ENCODE peak calls at places on chromosomes 4 and X, in six cellular contexts. M is HCT116, X is neural progenitor cell, B is hepatocyte, W is SK-N-SH, U is MM.1S. Q is an unnamed sample.

GRCh38 chrX:103845165-103845653 is 13.2 kb upstream of the RAB9B start:
- DNase-seq in M (peak), X (peak), W (peak), U (peak), B (peak), Q (peak)

GRCh38 chr4:122874194-122874593 is 47.6 kb downstream of the FGF2 start:
- DNase-seq in W (no peak), B (peak), M (no peak), U (no peak), X (no peak), Q (peak)

GRCh38 chr4:115292320-115293092 is 179.1 kb upstream of the NDST4 start:
- DNase-seq in X (no peak), M (no peak), W (no peak), U (no peak), B (no peak), Q (no peak)

GRCh38 chr4:6198768-6199343 is 1.5 kb downstream of the JAKMIP1 start:
- DNase-seq in U (no peak), M (no peak), W (peak), X (peak), B (no peak), Q (no peak)

GRCh38 chr4:2948895-2949781 is 14.1 kb downstream of the NOP14 start:
- DNase-seq in W (no peak), M (peak), B (peak), X (no peak), U (no peak), Q (peak)

GRCh38 chr4:95165926-95166524 is 382.7 kb downstream of the UNC5C start:
- DNase-seq in M (peak), U (peak), W (peak), X (peak), B (peak), Q (peak)

GRCh38 chr4:119135721-119136121 is at the start of gene MYOZ2:
- DNase-seq in X (no peak), B (no peak), U (no peak), M (no peak), W (no peak), Q (peak)

GRCh38 chr4:145097331-145097820 is 620 bp downstream of the ANAPC10 start:
- DNase-seq in W (no peak), M (no peak), B (no peak), X (peak), U (no peak), Q (no peak)

GRCh38 chr4:184722798-184723197 is 11.1 kb downstream of the CENPU start:
- DNase-seq in W (no peak), B (no peak), U (no peak), X (no peak), M (no peak), Q (no peak)

GRCh38 chrX:13068651-13069050 is 24.2 kb upstream of the FAM9C start:
- DNase-seq in B (no peak), W (no peak), M (no peak), X (no peak), U (no peak), Q (no peak)

GRCh38 chrX:115399306-115399705 is 109.8 kb downstream of the LUZP4 start:
- DNase-seq in B (no peak), U (no peak), W (no peak), X (no peak), M (no peak), Q (no peak)

GRCh38 chr4:72375050-72375736 is 193.8 kb downstream of the ADAMTS3 start:
- DNase-seq in U (no peak), B (no peak), M (no peak), X (no peak), W (no peak), Q (peak)

GRCh38 chr4:144578681-144579080 is 67.3 kb upstream of the HHIP start:
- DNase-seq in W (no peak), B (no peak), X (no peak), M (no peak), U (no peak), Q (peak)

GRCh38 chrX:67893931-67894330 is 350.1 kb downstream of the AR start:
- DNase-seq in W (no peak), B (no peak), U (no peak), M (no peak), X (peak), Q (peak)

GRCh38 chr4:304987-305680 is at the start of gene ZNF732:
- DNase-seq in W (peak), M (no peak), U (no peak), X (no peak), B (no peak), Q (peak)

GRCh38 chr4:155666701-155667537 is at the start of gene GUCY1A1:
- DNase-seq in X (peak), M (no peak), B (peak), W (peak), U (peak), Q (peak)

GRCh38 chr4:78254893-78255292 is 197.8 kb downstream of the FRAS1 start:
- DNase-seq in M (no peak), B (no peak), U (no peak), X (no peak), W (no peak), Q (no peak)

GRCh38 chrX:68440940-68441339 is 7.6 kb upstream of the OPHN1 start:
- DNase-seq in B (peak), W (peak), M (no peak), U (no peak), X (no peak), Q (peak)

GRCh38 chr4:140223056-140223810 is 69.2 kb upstream of the MAML3 start:
- DNase-seq in W (no peak), X (no peak), B (no peak), U (no peak), M (peak), Q (peak)

GRCh38 chrX:2463973-2464676 is 36.7 kb downstream of the DHRSX start:
- DNase-seq in W (no peak), B (no peak), U (no peak), X (peak), M (peak), Q (no peak)

GRCh38 chr4:75990129-75990528 is 616 bp downstream of the SDAD1 start:
- DNase-seq in W (peak), B (no peak), M (no peak), U (peak), X (peak), Q (peak)

GRCh38 chrX:118807151-118808017 is 16.2 kb upstream of the ZCCHC12 start:
- DNase-seq in X (peak), W (peak), B (peak), M (peak), U (peak), Q (peak)

DNA sequence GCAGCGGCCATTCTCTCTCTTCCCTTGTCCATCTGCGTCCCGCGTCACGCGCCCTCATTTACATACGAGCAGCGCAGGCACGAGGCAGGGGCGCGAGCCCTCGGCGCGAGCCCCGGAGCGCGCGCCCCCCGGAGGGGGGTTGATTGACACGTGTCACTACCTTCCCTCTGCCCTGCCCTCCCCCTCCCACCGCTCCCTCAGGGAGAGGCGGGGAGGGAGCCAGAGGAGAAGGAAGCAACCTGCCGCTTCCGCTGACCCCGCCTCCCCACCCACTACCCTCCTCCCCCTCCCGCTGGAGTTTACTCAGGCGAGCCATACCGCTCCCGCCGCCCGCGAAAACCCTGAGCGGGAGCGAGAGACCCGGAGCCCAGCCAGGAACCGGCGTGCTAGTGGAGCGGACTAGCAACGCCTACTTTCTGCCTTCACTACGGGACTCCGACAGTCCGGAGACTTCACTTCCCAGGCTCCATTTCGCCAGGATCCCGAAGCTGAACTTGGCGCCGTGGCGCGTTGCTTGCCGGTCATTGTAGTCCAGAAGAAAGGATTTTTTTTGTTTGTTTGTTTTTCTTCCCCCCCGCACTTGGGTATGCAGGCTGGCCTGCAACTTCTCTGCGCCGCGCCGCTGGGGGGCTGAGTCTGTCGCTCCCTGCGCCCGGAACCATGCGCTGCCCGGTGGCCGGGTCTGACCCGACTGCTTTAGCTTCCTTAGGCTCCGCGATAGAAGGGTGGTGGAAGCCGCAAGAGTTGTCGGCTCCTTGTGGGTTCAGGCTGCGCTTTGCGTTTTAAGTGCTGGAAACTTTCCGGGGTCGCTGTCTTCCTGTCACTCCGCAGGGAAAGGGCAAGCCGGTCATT is at the start of gene LCORL:
- DNase-seq in W (peak), M (peak), X (peak), B (peak), U (peak), Q (peak)
- TF ChIP-seq EZH2phosphoT487 in W (no peak), M (no peak), X (no peak), B (no peak), U (no peak), Q (no peak)

GRCh38 chr4:93759506-93759905 is 69.0 kb upstream of the ATOH1 start:
- DNase-seq in U (no peak), W (no peak), X (no peak), B (peak), M (no peak), Q (peak)
- TF ChIP-seq EZH2phosphoT487 in U (no peak), W (no peak), X (no peak), B (no peak), M (no peak), Q (no peak)

GRCh38 chrX:111008126-111008525 is 87.9 kb upstream of the PAK3 start:
- DNase-seq in X (no peak), M (no peak), B (no peak), W (no peak), U (no peak), Q (no peak)

GRCh38 chrX:111005151-111005550 is 90.8 kb upstream of the PAK3 start:
- DNase-seq in X (peak), W (peak), U (no peak), B (no peak), M (no peak), Q (no peak)

GRCh38 chrX:111007238-111007637 is 88.8 kb upstream of the PAK3 start:
- DNase-seq in B (no peak), U (no peak), X (no peak), M (no peak), W (no peak), Q (no peak)

GRCh38 chrX:111003118-111003517 is 92.9 kb upstream of the PAK3 start:
- DNase-seq in U (peak), M (no peak), B (no peak), X (no peak), W (no peak), Q (no peak)

DNA sequence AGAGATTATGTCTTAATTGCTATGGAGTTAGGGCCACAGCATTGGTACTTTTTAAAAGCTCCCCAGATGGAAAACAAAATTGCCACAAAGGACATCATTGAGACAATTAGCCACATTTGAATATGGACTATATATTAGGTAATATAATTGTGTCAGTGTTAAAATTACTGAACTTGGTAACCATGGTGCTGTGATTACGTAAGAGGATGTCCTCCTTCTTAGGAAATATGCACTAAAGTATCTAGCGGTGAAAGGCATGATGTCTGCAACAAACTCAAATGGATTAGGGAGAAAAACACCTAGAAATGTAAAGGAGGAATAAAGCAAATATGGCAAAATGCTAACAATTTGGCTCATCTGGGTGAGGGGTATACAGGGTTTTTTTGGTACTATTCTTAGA is 89.9 kb upstream of the PAK3 start:
- DNase-seq in U (no peak), B (no peak), M (no peak), W (no peak), X (no peak), Q (no peak)
- TF ChIP-seq EZH2phosphoT487 in U (no peak), B (no peak), M (no peak), W (no peak), X (no peak), Q (no peak)

DNA sequence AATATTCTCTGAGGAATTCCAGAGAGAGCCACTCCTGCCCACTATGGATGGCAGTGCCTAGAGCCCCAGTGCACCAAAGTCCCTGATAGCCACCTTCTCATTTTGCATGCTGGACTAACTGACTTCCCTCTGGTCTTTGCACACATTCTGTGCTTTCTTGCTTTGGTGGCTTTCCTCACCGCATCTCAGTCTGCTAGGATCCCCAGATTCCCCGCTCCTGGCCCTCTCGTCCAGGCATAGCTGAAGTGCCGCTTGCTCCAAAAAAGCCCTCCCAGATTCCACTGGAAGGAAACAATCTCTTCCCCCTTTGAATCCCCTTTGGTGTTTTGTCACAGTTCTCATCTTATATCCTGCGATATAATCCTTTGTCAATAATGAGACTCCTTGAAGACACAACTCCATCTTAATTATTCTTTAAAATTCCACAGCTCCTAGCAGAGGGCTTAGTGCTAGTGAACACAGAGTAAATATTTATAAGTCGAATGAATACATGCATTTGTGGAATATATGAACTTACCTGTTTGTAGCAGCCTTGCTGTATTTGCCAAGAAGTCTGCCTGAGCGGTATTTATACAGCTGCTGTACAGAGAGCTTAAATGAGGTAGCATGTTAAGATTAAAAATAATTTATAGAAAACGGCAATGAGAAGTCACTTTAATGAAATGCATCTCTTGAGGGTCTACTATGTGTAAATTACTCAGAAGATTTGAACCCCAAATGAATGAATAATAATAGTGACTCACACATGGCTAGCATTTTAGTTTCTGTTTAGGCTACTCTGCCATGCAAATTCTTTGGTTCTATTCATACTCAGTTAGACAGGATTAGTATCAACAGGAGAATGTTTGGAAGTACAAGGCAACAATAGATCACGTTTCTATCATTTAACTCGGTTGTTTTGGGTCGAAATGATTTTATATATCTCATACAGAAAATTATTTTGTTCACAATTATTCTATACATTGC is 421.9 kb upstream of the TENM3 start:
- DNase-seq in U (peak), W (no peak), M (no peak), X (peak), B (no peak), Q (peak)
- TF ChIP-seq EZH2phosphoT487 in U (no peak), W (no peak), M (no peak), X (no peak), B (no peak), Q (no peak)

DNA sequence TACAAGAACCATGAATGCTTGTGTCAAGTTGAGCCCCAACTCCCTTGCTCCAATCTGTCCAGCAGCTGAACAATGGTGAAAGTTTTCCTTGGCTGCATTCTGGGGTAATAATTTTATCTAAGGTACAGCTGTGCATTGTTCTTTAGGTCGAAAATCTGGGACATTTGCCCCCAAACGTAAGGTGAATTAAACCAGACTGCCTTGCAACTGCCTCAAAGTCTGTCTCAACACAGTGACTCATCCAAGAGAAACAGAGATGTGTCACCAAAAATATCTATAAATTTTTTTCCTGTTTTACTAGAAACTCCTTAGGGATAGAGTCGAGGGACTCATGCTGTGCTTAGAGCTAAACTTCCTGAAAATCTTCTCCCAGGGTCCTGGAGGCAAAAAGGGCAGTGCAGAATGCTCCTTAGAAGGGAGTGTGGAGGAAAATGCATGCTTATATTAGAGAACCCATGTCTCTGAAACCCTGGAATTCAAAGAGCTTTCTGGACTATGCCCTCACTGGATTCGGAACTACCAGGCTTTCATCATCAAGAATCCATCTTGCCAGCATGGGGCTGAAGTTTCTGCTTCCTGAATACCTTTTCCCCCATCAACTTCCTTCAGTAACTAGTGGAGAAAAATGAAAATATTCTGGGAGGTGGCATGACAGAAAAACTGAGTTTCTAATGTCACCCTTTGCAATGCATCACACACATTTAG is 115.7 kb downstream of the PALLD start:
- DNase-seq in M (no peak), W (no peak), U (no peak), X (no peak), B (no peak), Q (peak)
- TF ChIP-seq EZH2phosphoT487 in M (no peak), W (no peak), U (no peak), X (no peak), B (no peak), Q (no peak)

GRCh38 chr4:110620352-110621327 is 2.2 kb downstream of the PITX2 start:
- DNase-seq in W (peak), U (no peak), X (peak), M (no peak), B (peak), Q (no peak)
- TF ChIP-seq EZH2phosphoT487 in W (peak), U (no peak), X (no peak), M (no peak), B (no peak), Q (no peak)

GRCh38 chr4:101123231-101123630 is 224.1 kb downstream of the PPP3CA start:
- DNase-seq in M (peak), W (no peak), B (no peak), U (no peak), X (no peak), Q (no peak)

GRCh38 chr4:101127176-101127790 is 220.0 kb downstream of the PPP3CA start:
- DNase-seq in B (no peak), X (no peak), M (no peak), U (no peak), W (no peak), Q (no peak)

GRCh38 chr4:101125045-101125713 is 222.1 kb downstream of the PPP3CA start:
- DNase-seq in U (no peak), W (no peak), B (no peak), M (no peak), X (no peak), Q (no peak)

GRCh38 chr4:101126044-101126443 is 221.3 kb downstream of the PPP3CA start:
- DNase-seq in U (no peak), M (no peak), B (no peak), W (no peak), X (no peak), Q (peak)

GRCh38 chr4:101128473-101128872 is 218.9 kb downstream of the PPP3CA start:
- DNase-seq in B (no peak), U (no peak), W (no peak), X (no peak), M (no peak), Q (no peak)
- TF ChIP-seq EZH2phosphoT487 in B (no peak), U (no peak), W (no peak), X (no peak), M (no peak), Q (no peak)

DNA sequence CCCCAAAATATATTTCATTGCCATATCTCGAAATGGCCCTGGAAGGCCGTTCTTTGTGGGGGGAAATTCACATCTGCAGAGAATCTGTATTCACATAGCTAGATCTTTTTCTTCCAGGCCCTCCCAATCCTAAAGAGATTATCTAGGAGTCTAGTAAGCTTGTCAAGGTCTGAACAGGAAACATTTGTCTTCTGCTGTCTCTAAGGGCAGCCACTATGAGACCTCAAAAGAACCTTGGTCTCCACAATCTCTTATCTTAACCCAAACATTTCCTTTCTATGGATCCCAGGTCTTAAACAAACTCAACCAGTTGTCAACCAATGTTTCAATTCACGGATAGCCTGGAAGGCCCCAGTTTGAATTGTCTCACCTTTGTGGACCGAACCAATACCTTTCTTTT is 45.0 kb downstream of the CRLF2 start:
- DNase-seq in W (no peak), U (no peak), B (no peak), X (no peak), M (no peak), Q (no peak)
- TF ChIP-seq EZH2phosphoT487 in W (no peak), U (no peak), B (no peak), X (no peak), M (no peak), Q (no peak)

DNA sequence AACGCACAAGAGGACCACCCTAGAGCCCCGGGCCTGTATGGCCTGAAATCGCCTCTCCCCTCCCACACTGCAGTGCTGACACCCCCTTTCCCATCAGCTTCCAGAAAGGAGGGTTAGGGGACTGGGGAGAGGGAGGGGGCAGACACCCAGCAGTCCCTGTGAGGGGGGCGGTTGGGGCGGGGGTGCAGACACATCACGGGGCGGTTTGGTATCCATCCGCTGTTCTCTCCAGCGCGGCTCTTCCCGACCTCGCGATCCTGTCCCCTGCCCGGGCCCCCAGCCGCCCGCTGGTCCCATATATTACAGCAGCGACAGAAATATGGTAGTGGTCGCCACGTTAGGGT is 404 bp upstream of the GPRASP2 start:
- DNase-seq in U (no peak), X (no peak), B (no peak), M (no peak), W (no peak), Q (no peak)
- TF ChIP-seq EZH2phosphoT487 in U (no peak), X (no peak), B (no peak), M (no peak), W (no peak), Q (no peak)

GRCh38 chr4:30656828-30657227 is 63.3 kb upstream of the PCDH7 start:
- DNase-seq in X (no peak), B (no peak), M (no peak), U (no peak), W (no peak), Q (no peak)
- TF ChIP-seq EZH2phosphoT487 in X (no peak), B (no peak), M (no peak), U (no peak), W (no peak), Q (no peak)